ENCODE peak calls at places on chromosomes 12 and 14, in seven cellular contexts. One of them, this sample, is unnamed.
A peak's percentile ranks its signal among the peaks of the same experiment; 100 is the strongest.

GRCh38 chr14:103739793-103740501 is 24.3 kb downstream of the ZFYVE21 start:
- DNase-seq in stimulated activated CD8-positive, alpha-beta memory T cell treated with anti-CD3 and anti-CD28 coated beads, Interleukin-4, amount 100 ng/mL, for 24 hours: no peak
- DNase-seq in activated T-cell treated with anti-CD3 and anti-CD28 coated beads for 24 hours: no peak
- DNase-seq in activated naive CD8-positive, alpha-beta T cell treated with anti-CD3 and anti-CD28 coated beads, Interleukin-2, amount 50 U/mL, for 24 hours: no peak
- DNase-seq in GM10248: no peak
- DNase-seq in stimulated activated naive B cell treated with anti-CD40 and anti-IgM and Interleukin-4, amounts not matched to agents 10 μg/mL and 1 μg/mL and 100 μg/mL, for 72 hours: no peak
- DNase-seq in AG04450: no peak
- DNase-seq in this sample: no peak

GRCh38 chr12:87679262-87679661 is 349.9 kb downstream of the C12orf50 start:
- DNase-seq in stimulated activated CD8-positive, alpha-beta memory T cell treated with anti-CD3 and anti-CD28 coated beads, Interleukin-4, amount 100 ng/mL, for 24 hours: no peak
- DNase-seq in activated T-cell treated with anti-CD3 and anti-CD28 coated beads for 24 hours: no peak
- DNase-seq in activated naive CD8-positive, alpha-beta T cell treated with anti-CD3 and anti-CD28 coated beads, Interleukin-2, amount 50 U/mL, for 24 hours: no peak
- DNase-seq in GM10248: no peak
- DNase-seq in stimulated activated naive B cell treated with anti-CD40 and anti-IgM and Interleukin-4, amounts not matched to agents 10 μg/mL and 1 μg/mL and 100 μg/mL, for 72 hours: no peak
- DNase-seq in AG04450: no peak
- DNase-seq in this sample: no peak

GRCh38 chr12:5856692-5857091 is 88.4 kb downstream of the ANO2 start:
- DNase-seq in stimulated activated CD8-positive, alpha-beta memory T cell treated with anti-CD3 and anti-CD28 coated beads, Interleukin-4, amount 100 ng/mL, for 24 hours: no peak
- DNase-seq in activated T-cell treated with anti-CD3 and anti-CD28 coated beads for 24 hours: no peak
- DNase-seq in activated naive CD8-positive, alpha-beta T cell treated with anti-CD3 and anti-CD28 coated beads, Interleukin-2, amount 50 U/mL, for 24 hours: no peak
- DNase-seq in GM10248: no peak
- DNase-seq in stimulated activated naive B cell treated with anti-CD40 and anti-IgM and Interleukin-4, amounts not matched to agents 10 μg/mL and 1 μg/mL and 100 μg/mL, for 72 hours: no peak
- DNase-seq in AG04450: no peak
- DNase-seq in this sample: no peak

GRCh38 chr12:32126720-32127119 is 20.1 kb downstream of the BICD1 start:
- DNase-seq in stimulated activated CD8-positive, alpha-beta memory T cell treated with anti-CD3 and anti-CD28 coated beads, Interleukin-4, amount 100 ng/mL, for 24 hours: no peak
- DNase-seq in activated T-cell treated with anti-CD3 and anti-CD28 coated beads for 24 hours: no peak
- DNase-seq in activated naive CD8-positive, alpha-beta T cell treated with anti-CD3 and anti-CD28 coated beads, Interleukin-2, amount 50 U/mL, for 24 hours: no peak
- DNase-seq in GM10248: no peak
- DNase-seq in stimulated activated naive B cell treated with anti-CD40 and anti-IgM and Interleukin-4, amounts not matched to agents 10 μg/mL and 1 μg/mL and 100 μg/mL, for 72 hours: no peak
- DNase-seq in AG04450: peak; percentile 76
- DNase-seq in this sample: no peak

GRCh38 chr14:68711551-68712437 is 81.1 kb downstream of the ZFP36L1 start:
- DNase-seq in stimulated activated CD8-positive, alpha-beta memory T cell treated with anti-CD3 and anti-CD28 coated beads, Interleukin-4, amount 100 ng/mL, for 24 hours: no peak
- DNase-seq in activated T-cell treated with anti-CD3 and anti-CD28 coated beads for 24 hours: no peak
- DNase-seq in activated naive CD8-positive, alpha-beta T cell treated with anti-CD3 and anti-CD28 coated beads, Interleukin-2, amount 50 U/mL, for 24 hours: no peak
- DNase-seq in GM10248: no peak
- DNase-seq in stimulated activated naive B cell treated with anti-CD40 and anti-IgM and Interleukin-4, amounts not matched to agents 10 μg/mL and 1 μg/mL and 100 μg/mL, for 72 hours: no peak
- DNase-seq in AG04450: no peak
- DNase-seq in this sample: no peak

GRCh38 chr14:57732886-57733285 is 133.0 kb downstream of the SLC35F4 start:
- DNase-seq in stimulated activated CD8-positive, alpha-beta memory T cell treated with anti-CD3 and anti-CD28 coated beads, Interleukin-4, amount 100 ng/mL, for 24 hours: no peak
- DNase-seq in activated T-cell treated with anti-CD3 and anti-CD28 coated beads for 24 hours: no peak
- DNase-seq in activated naive CD8-positive, alpha-beta T cell treated with anti-CD3 and anti-CD28 coated beads, Interleukin-2, amount 50 U/mL, for 24 hours: no peak
- DNase-seq in GM10248: no peak
- DNase-seq in stimulated activated naive B cell treated with anti-CD40 and anti-IgM and Interleukin-4, amounts not matched to agents 10 μg/mL and 1 μg/mL and 100 μg/mL, for 72 hours: no peak
- DNase-seq in AG04450: no peak
- DNase-seq in this sample: no peak

GRCh38 chr12:45235087-45236025 is 19.5 kb downstream of the ANO6 start:
- DNase-seq in stimulated activated CD8-positive, alpha-beta memory T cell treated with anti-CD3 and anti-CD28 coated beads, Interleukin-4, amount 100 ng/mL, for 24 hours: no peak
- DNase-seq in activated T-cell treated with anti-CD3 and anti-CD28 coated beads for 24 hours: no peak
- DNase-seq in activated naive CD8-positive, alpha-beta T cell treated with anti-CD3 and anti-CD28 coated beads, Interleukin-2, amount 50 U/mL, for 24 hours: no peak
- DNase-seq in GM10248: no peak
- DNase-seq in stimulated activated naive B cell treated with anti-CD40 and anti-IgM and Interleukin-4, amounts not matched to agents 10 μg/mL and 1 μg/mL and 100 μg/mL, for 72 hours: no peak
- DNase-seq in AG04450: no peak
- DNase-seq in this sample: no peak

GRCh38 chr14:91257328-91258020 is 13.0 kb upstream of the GPR68 start:
- DNase-seq in stimulated activated CD8-positive, alpha-beta memory T cell treated with anti-CD3 and anti-CD28 coated beads, Interleukin-4, amount 100 ng/mL, for 24 hours: no peak
- DNase-seq in activated T-cell treated with anti-CD3 and anti-CD28 coated beads for 24 hours: no peak
- DNase-seq in activated naive CD8-positive, alpha-beta T cell treated with anti-CD3 and anti-CD28 coated beads, Interleukin-2, amount 50 U/mL, for 24 hours: no peak
- DNase-seq in GM10248: no peak
- DNase-seq in stimulated activated naive B cell treated with anti-CD40 and anti-IgM and Interleukin-4, amounts not matched to agents 10 μg/mL and 1 μg/mL and 100 μg/mL, for 72 hours: no peak
- DNase-seq in AG04450: no peak
- DNase-seq in this sample: no peak

GRCh38 chr12:51370667-51371066 is 20.5 kb downstream of the GALNT6 start:
- DNase-seq in stimulated activated CD8-positive, alpha-beta memory T cell treated with anti-CD3 and anti-CD28 coated beads, Interleukin-4, amount 100 ng/mL, for 24 hours: no peak
- DNase-seq in activated T-cell treated with anti-CD3 and anti-CD28 coated beads for 24 hours: no peak
- DNase-seq in activated naive CD8-positive, alpha-beta T cell treated with anti-CD3 and anti-CD28 coated beads, Interleukin-2, amount 50 U/mL, for 24 hours: no peak
- DNase-seq in GM10248: no peak
- DNase-seq in stimulated activated naive B cell treated with anti-CD40 and anti-IgM and Interleukin-4, amounts not matched to agents 10 μg/mL and 1 μg/mL and 100 μg/mL, for 72 hours: no peak
- DNase-seq in AG04450: no peak
- DNase-seq in this sample: no peak

GRCh38 chr14:56949828-56950227 is 139.5 kb upstream of the OTX2 start:
- DNase-seq in stimulated activated CD8-positive, alpha-beta memory T cell treated with anti-CD3 and anti-CD28 coated beads, Interleukin-4, amount 100 ng/mL, for 24 hours: no peak
- DNase-seq in activated T-cell treated with anti-CD3 and anti-CD28 coated beads for 24 hours: no peak
- DNase-seq in activated naive CD8-positive, alpha-beta T cell treated with anti-CD3 and anti-CD28 coated beads, Interleukin-2, amount 50 U/mL, for 24 hours: no peak
- DNase-seq in GM10248: no peak
- DNase-seq in stimulated activated naive B cell treated with anti-CD40 and anti-IgM and Interleukin-4, amounts not matched to agents 10 μg/mL and 1 μg/mL and 100 μg/mL, for 72 hours: no peak
- DNase-seq in AG04450: no peak
- DNase-seq in this sample: no peak

GRCh38 chr12:93003540-93004239 is 74.6 kb upstream of the EEA1 start:
- DNase-seq in stimulated activated CD8-positive, alpha-beta memory T cell treated with anti-CD3 and anti-CD28 coated beads, Interleukin-4, amount 100 ng/mL, for 24 hours: no peak
- DNase-seq in activated T-cell treated with anti-CD3 and anti-CD28 coated beads for 24 hours: no peak
- DNase-seq in activated naive CD8-positive, alpha-beta T cell treated with anti-CD3 and anti-CD28 coated beads, Interleukin-2, amount 50 U/mL, for 24 hours: no peak
- DNase-seq in GM10248: no peak
- DNase-seq in stimulated activated naive B cell treated with anti-CD40 and anti-IgM and Interleukin-4, amounts not matched to agents 10 μg/mL and 1 μg/mL and 100 μg/mL, for 72 hours: no peak
- DNase-seq in AG04450: no peak
- DNase-seq in this sample: no peak

This sample was measured in GM19239.